ENCODE peak calls at places on chromosomes 4 and X, in four cellular contexts. B is left ventricle myocardium superior; A is omental fat pad; I is central memory CD4-positive, alpha-beta T cell. Y is an unnamed sample.

GRCh38 chr4:85127653-85128052 is 161.2 kb upstream of the WDFY3 start:
- DNase-seq in B (peak; percentile 34), A (no peak), I (no peak), Y (peak; percentile 10)

GRCh38 chr4:184309241-184310170 is 91.8 kb upstream of the ENPP6 start:
- DNase-seq in B (no peak), A (no peak), I (no peak), Y (no peak)

GRCh38 chr4:185566425-185566824 is 31.1 kb upstream of the PDLIM3 start:
- DNase-seq in B (peak; percentile 45), A (no peak), I (no peak), Y (no peak)

GRCh38 chr4:147560632-147561031 is 56.6 kb upstream of the TMEM184C start:
- DNase-seq in B (no peak), A (no peak), I (no peak), Y (no peak)

GRCh38 chr4:154205471-154205870 is 286.1 kb downstream of the DCHS2 start:
- DNase-seq in B (no peak), A (no peak), I (no peak), Y (no peak)

GRCh38 chr4:109764376-109764775 is 34.5 kb upstream of the PLA2G12A start:
- DNase-seq in B (peak; percentile 45), A (no peak), I (no peak), Y (peak; percentile 22)

GRCh38 chrX:118603981-118604380 is 108.4 kb downstream of the DOCK11 start:
- DNase-seq in B (no peak), A (no peak), I (peak; percentile 28), Y (no peak)

GRCh38 chr4:128289523-128290158 is 2.0 kb upstream of the PGRMC2 start:
- DNase-seq in B (no peak), A (no peak), I (no peak), Y (no peak)